ENCODE peak calls at places on chromosomes 4 and X, in six cellular contexts. One of them, this sample, is unnamed.

GRCh38 chr4:110202024-110202423 is 3.6 kb upstream of the ELOVL6 start:
- DNase-seq in bronchial epithelial cell: no peak
- DNase-seq in testis: no peak
- DNase-seq in lower leg skin: no peak
- DNase-seq in NCI-H524 treated with DMSO at 0.1 percent for 48 hours: no peak
- DNase-seq in A549: no peak
- DNase-seq in this sample: no peak

GRCh38 chrX:23902419-23902818 is 5.3 kb downstream of the APOO start:
- DNase-seq in NCI-H524 treated with DMSO at 0.1 percent for 48 hours: no peak
- DNase-seq in testis: no peak
- DNase-seq in bronchial epithelial cell: peak; percentile 64
- DNase-seq in A549: no peak
- DNase-seq in lower leg skin: no peak
- DNase-seq in this sample: no peak

GRCh38 chr4:173057442-173057841 is 111.2 kb upstream of the GALNT7 start:
- DNase-seq in lower leg skin: no peak
- DNase-seq in NCI-H524 treated with DMSO at 0.1 percent for 48 hours: no peak
- DNase-seq in A549: no peak
- DNase-seq in testis: no peak
- DNase-seq in bronchial epithelial cell: peak; percentile 25
- DNase-seq in this sample: no peak

GRCh38 chr4:122827899-122828601 is 1.4 kb downstream of the FGF2 start:
- DNase-seq in A549: peak; percentile 55
- DNase-seq in NCI-H524 treated with DMSO at 0.1 percent for 48 hours: no peak
- DNase-seq in testis: peak; percentile 48
- DNase-seq in bronchial epithelial cell: peak; percentile 48
- DNase-seq in lower leg skin: peak; percentile 22
- DNase-seq in this sample: no peak

GRCh38 chr4:162841769-162842168 is 324.9 kb downstream of the NAF1 start:
- DNase-seq in bronchial epithelial cell: no peak
- DNase-seq in testis: no peak
- DNase-seq in A549: no peak
- DNase-seq in lower leg skin: no peak
- DNase-seq in NCI-H524 treated with DMSO at 0.1 percent for 48 hours: no peak
- DNase-seq in this sample: no peak

GRCh38 chr4:113560579-113560978 is 201.0 kb downstream of the CAMK2D start:
- DNase-seq in testis: no peak
- DNase-seq in lower leg skin: no peak
- DNase-seq in NCI-H524 treated with DMSO at 0.1 percent for 48 hours: no peak
- DNase-seq in A549: no peak
- DNase-seq in bronchial epithelial cell: no peak
- DNase-seq in this sample: no peak

GRCh38 chrX:135213200-135213844 is 38.5 kb upstream of the ETDA start:
- DNase-seq in bronchial epithelial cell: no peak
- DNase-seq in testis: no peak
- DNase-seq in NCI-H524 treated with DMSO at 0.1 percent for 48 hours: no peak
- DNase-seq in lower leg skin: no peak
- DNase-seq in A549: no peak
- DNase-seq in this sample: no peak

GRCh38 chr4:128718793-128719192 is 90.7 kb upstream of the JADE1 start:
- DNase-seq in NCI-H524 treated with DMSO at 0.1 percent for 48 hours: no peak
- DNase-seq in bronchial epithelial cell: no peak
- DNase-seq in lower leg skin: no peak
- DNase-seq in A549: no peak
- DNase-seq in testis: no peak
- DNase-seq in this sample: no peak

GRCh38 chrX:39201305-39201990 is 400.2 kb downstream of the MID1IP1 start:
- DNase-seq in A549: no peak
- DNase-seq in bronchial epithelial cell: peak; percentile 63
- DNase-seq in NCI-H524 treated with DMSO at 0.1 percent for 48 hours: no peak
- DNase-seq in lower leg skin: no peak
- DNase-seq in testis: no peak
- DNase-seq in this sample: no peak

GRCh38 chrX:10146350-10146749 is 10.4 kb upstream of the CLCN4 start:
- DNase-seq in A549: no peak
- DNase-seq in bronchial epithelial cell: no peak
- DNase-seq in NCI-H524 treated with DMSO at 0.1 percent for 48 hours: peak; percentile 94
- DNase-seq in testis: no peak
- DNase-seq in lower leg skin: no peak
- DNase-seq in this sample: no peak

GRCh38 chr4:121950212-121950679 is 1.6 kb downstream of the TRPC3 start:
- DNase-seq in testis: peak; percentile 87
- DNase-seq in A549: peak; percentile 54
- DNase-seq in lower leg skin: peak; percentile 24
- DNase-seq in NCI-H524 treated with DMSO at 0.1 percent for 48 hours: no peak
- DNase-seq in bronchial epithelial cell: no peak
- DNase-seq in this sample: peak; percentile 85

GRCh38 chr4:127782275-127783025 is at the start of gene HSPA4L:
- DNase-seq in lower leg skin: peak; percentile 18
- DNase-seq in NCI-H524 treated with DMSO at 0.1 percent for 48 hours: no peak
- DNase-seq in testis: peak; percentile 80
- DNase-seq in bronchial epithelial cell: peak; percentile 56
- DNase-seq in A549: peak; percentile 65
- DNase-seq in this sample: peak; percentile 48

GRCh38 chr4:107034091-107034698 is 1.9 kb downstream of the DKK2 start:
- DNase-seq in lower leg skin: peak; percentile 22
- DNase-seq in bronchial epithelial cell: no peak
- DNase-seq in NCI-H524 treated with DMSO at 0.1 percent for 48 hours: peak; percentile 33
- DNase-seq in testis: peak; percentile 56
- DNase-seq in A549: no peak
- DNase-seq in this sample: peak; percentile 56

GRCh38 chrX:1207496-1208025 is 4.9 kb downstream of the CRLF2 start:
- DNase-seq in testis: no peak
- DNase-seq in lower leg skin: no peak
- DNase-seq in NCI-H524 treated with DMSO at 0.1 percent for 48 hours: no peak
- DNase-seq in A549: no peak
- DNase-seq in bronchial epithelial cell: no peak
- DNase-seq in this sample: no peak

GRCh38 chr4:23873717-23874535 is 15.9 kb downstream of the PPARGC1A start:
- DNase-seq in testis: no peak
- DNase-seq in bronchial epithelial cell: no peak
- DNase-seq in lower leg skin: no peak
- DNase-seq in NCI-H524 treated with DMSO at 0.1 percent for 48 hours: no peak
- DNase-seq in A549: no peak
- DNase-seq in this sample: no peak

GRCh38 chr4:112523764-112524505 is 8.0 kb upstream of the NEUROG2 start:
- DNase-seq in testis: peak; percentile 65
- DNase-seq in A549: peak; percentile 30
- DNase-seq in NCI-H524 treated with DMSO at 0.1 percent for 48 hours: peak; percentile 41
- DNase-seq in bronchial epithelial cell: peak; percentile 36
- DNase-seq in lower leg skin: no peak
- DNase-seq in this sample: no peak

GRCh38 chrX:115330498-115331138 is 41.1 kb downstream of the LUZP4 start:
- DNase-seq in NCI-H524 treated with DMSO at 0.1 percent for 48 hours: no peak
- DNase-seq in lower leg skin: no peak
- DNase-seq in bronchial epithelial cell: peak; percentile 37
- DNase-seq in testis: peak; percentile 26
- DNase-seq in A549: peak; percentile 18
- DNase-seq in this sample: peak; percentile 75